ENCODE peak calls at places on chromosomes 5 and 9, in five cellular contexts. One of them, this sample, is unnamed.

GRCh38 chr9:29212590-29213373 is 1639.5 kb upstream of the C9orf72 start:
- DNase-seq in cardiac muscle cell: no peak
- DNase-seq in AG09309: no peak
- DNase-seq in IMR-90: no peak
- DNase-seq in GM06990: no peak
- DNase-seq in this sample: no peak

GRCh38 chr9:92444841-92445240 is 20.6 kb upstream of the OMD start:
- DNase-seq in cardiac muscle cell: no peak
- DNase-seq in AG09309: no peak
- DNase-seq in IMR-90: no peak
- DNase-seq in GM06990: no peak
- DNase-seq in this sample: no peak

GRCh38 chr5:167953151-167953788 is 338.2 kb upstream of the WWC1 start:
- DNase-seq in AG09309: no peak
- DNase-seq in cardiac muscle cell: no peak
- DNase-seq in GM06990: no peak
- DNase-seq in IMR-90: no peak
- DNase-seq in this sample: no peak

GRCh38 chr5:1930880-1931589 is 48.3 kb upstream of the IRX4 start:
- DNase-seq in IMR-90: no peak
- DNase-seq in GM06990: no peak
- DNase-seq in AG09309: no peak
- DNase-seq in cardiac muscle cell: peak
- DNase-seq in this sample: no peak

GRCh38 chr5:116428966-116429365 is 145.7 kb downstream of the SEMA6A start:
- DNase-seq in GM06990: no peak
- DNase-seq in cardiac muscle cell: no peak
- DNase-seq in AG09309: no peak
- DNase-seq in IMR-90: no peak
- DNase-seq in this sample: no peak

GRCh38 chr9:120532475-120532874 is 47.5 kb downstream of the CDK5RAP2 start:
- DNase-seq in AG09309: no peak
- DNase-seq in IMR-90: no peak
- DNase-seq in GM06990: no peak
- DNase-seq in cardiac muscle cell: peak
- DNase-seq in this sample: peak

GRCh38 chr5:62588668-62589067 is 10.0 kb downstream of the LRRC70 start:
- DNase-seq in GM06990: no peak
- DNase-seq in IMR-90: no peak
- DNase-seq in AG09309: no peak
- DNase-seq in cardiac muscle cell: no peak
- DNase-seq in this sample: no peak

GRCh38 chr5:75510417-75510835 is 1.0 kb downstream of the CERT1 start:
- DNase-seq in GM06990: no peak
- DNase-seq in AG09309: no peak
- DNase-seq in cardiac muscle cell: peak
- DNase-seq in IMR-90: peak
- DNase-seq in this sample: peak

GRCh38 chr5:138282918-138283742 is 8.7 kb upstream of the GFRA3 start:
- DNase-seq in AG09309: peak
- DNase-seq in GM06990: no peak
- DNase-seq in IMR-90: peak
- DNase-seq in cardiac muscle cell: peak
- DNase-seq in this sample: peak

GRCh38 chr9:19336166-19336565 is 43.9 kb downstream of the RPS6 start:
- DNase-seq in AG09309: no peak
- DNase-seq in cardiac muscle cell: no peak
- DNase-seq in GM06990: no peak
- DNase-seq in IMR-90: no peak
- DNase-seq in this sample: no peak

GRCh38 chr9:90460220-90460619 is 182.4 kb downstream of the DIRAS2 start:
- DNase-seq in GM06990: no peak
- DNase-seq in IMR-90: no peak
- DNase-seq in AG09309: no peak
- DNase-seq in cardiac muscle cell: no peak
- DNase-seq in this sample: no peak

GRCh38 chr9:6215562-6215961 is at the start of gene IL33:
- DNase-seq in GM06990: no peak
- DNase-seq in AG09309: no peak
- DNase-seq in IMR-90: no peak
- DNase-seq in cardiac muscle cell: peak
- DNase-seq in this sample: no peak

GRCh38 chr9:123157216-123157615 is 111.2 kb downstream of the STRBP start:
- DNase-seq in AG09309: no peak
- DNase-seq in GM06990: no peak
- DNase-seq in cardiac muscle cell: peak
- DNase-seq in IMR-90: peak
- DNase-seq in this sample: peak

GRCh38 chr9:80292231-80292630 is 720.5 kb downstream of the TLE4 start:
- DNase-seq in GM06990: no peak
- DNase-seq in cardiac muscle cell: no peak
- DNase-seq in AG09309: no peak
- DNase-seq in IMR-90: no peak
- DNase-seq in this sample: no peak

GRCh38 chr9:110969971-110970381 is 68.3 kb downstream of the LPAR1 start:
- DNase-seq in AG09309: peak
- DNase-seq in IMR-90: peak
- DNase-seq in GM06990: no peak
- DNase-seq in cardiac muscle cell: peak
- DNase-seq in this sample: peak

GRCh38 chr5:159459951-159460538 is 129.8 kb upstream of the IL12B start:
- DNase-seq in AG09309: no peak
- DNase-seq in IMR-90: peak
- DNase-seq in GM06990: peak
- DNase-seq in cardiac muscle cell: no peak
- DNase-seq in this sample: peak

GRCh38 chr5:107772418-107773310 is 101.9 kb upstream of the EFNA5 start:
- DNase-seq in AG09309: no peak
- DNase-seq in GM06990: no peak
- DNase-seq in IMR-90: no peak
- DNase-seq in cardiac muscle cell: no peak
- DNase-seq in this sample: no peak

GRCh38 chr5:118405650-118406061 is 582.7 kb downstream of the DTWD2 start:
- DNase-seq in AG09309: no peak
- DNase-seq in GM06990: no peak
- DNase-seq in cardiac muscle cell: no peak
- DNase-seq in IMR-90: no peak
- DNase-seq in this sample: peak

GRCh38 chr9:136644593-136645342 is 17.9 kb upstream of the EGFL7 start:
- DNase-seq in cardiac muscle cell: peak
- DNase-seq in IMR-90: peak
- DNase-seq in GM06990: peak
- DNase-seq in AG09309: no peak
- DNase-seq in this sample: no peak

GRCh38 chr9:105452185-105452584 is 4.4 kb downstream of the FSD1L start:
- DNase-seq in AG09309: no peak
- DNase-seq in GM06990: no peak
- DNase-seq in IMR-90: no peak
- DNase-seq in cardiac muscle cell: no peak
- DNase-seq in this sample: no peak

DNA sequence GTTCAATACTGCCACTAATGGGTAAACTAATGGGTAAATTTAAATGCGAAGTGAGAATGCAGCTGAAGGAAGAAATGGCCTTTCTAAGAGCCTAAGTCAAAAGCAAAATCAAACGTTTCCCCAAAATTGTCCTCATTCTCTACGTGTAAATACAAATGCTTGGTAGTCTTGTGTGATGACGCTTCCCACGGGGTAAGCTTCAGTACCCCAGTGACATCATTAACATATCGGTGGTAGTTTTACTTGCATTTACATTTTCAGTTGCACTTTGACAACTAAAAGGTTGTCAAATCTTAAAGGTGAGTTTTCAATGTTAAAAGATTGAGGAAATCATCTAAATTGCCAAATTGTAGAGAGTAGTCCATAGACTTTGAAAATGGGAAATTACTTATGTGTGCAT is 550.7 kb upstream of the CCNG1 start:
- DNase-seq in AG09309: no peak
- DNase-seq in IMR-90: no peak
- DNase-seq in cardiac muscle cell: no peak
- DNase-seq in GM06990: no peak
- DNase-seq in this sample: no peak
- H3K4me3 ChIP-seq in AG09309: no peak
- H3K4me3 ChIP-seq in IMR-90: no peak
- H3K4me3 ChIP-seq in cardiac muscle cell: no peak
- H3K4me3 ChIP-seq in GM06990: no peak
- H3K4me3 ChIP-seq in this sample: no peak

GRCh38 chr5:111072949-111073682 is 1.6 kb downstream of the TSLP start:
- DNase-seq in AG09309: no peak
- DNase-seq in GM06990: peak
- DNase-seq in IMR-90: peak
- DNase-seq in cardiac muscle cell: peak
- DNase-seq in this sample: no peak

GRCh38 chr5:111071413-111071812 is at the start of gene TSLP:
- DNase-seq in AG09309: no peak
- DNase-seq in GM06990: no peak
- DNase-seq in IMR-90: no peak
- DNase-seq in cardiac muscle cell: no peak
- DNase-seq in this sample: no peak

GRCh38 chr5:111070272-111071134 is 1.0 kb upstream of the TSLP start:
- DNase-seq in cardiac muscle cell: peak
- DNase-seq in IMR-90: no peak
- DNase-seq in AG09309: no peak
- DNase-seq in GM06990: no peak
- DNase-seq in this sample: no peak

GRCh38 chr5:111068208-111068607 is 3.3 kb upstream of the TSLP start:
- DNase-seq in IMR-90: peak
- DNase-seq in cardiac muscle cell: peak
- DNase-seq in GM06990: no peak
- DNase-seq in AG09309: no peak
- DNase-seq in this sample: peak

DNA sequence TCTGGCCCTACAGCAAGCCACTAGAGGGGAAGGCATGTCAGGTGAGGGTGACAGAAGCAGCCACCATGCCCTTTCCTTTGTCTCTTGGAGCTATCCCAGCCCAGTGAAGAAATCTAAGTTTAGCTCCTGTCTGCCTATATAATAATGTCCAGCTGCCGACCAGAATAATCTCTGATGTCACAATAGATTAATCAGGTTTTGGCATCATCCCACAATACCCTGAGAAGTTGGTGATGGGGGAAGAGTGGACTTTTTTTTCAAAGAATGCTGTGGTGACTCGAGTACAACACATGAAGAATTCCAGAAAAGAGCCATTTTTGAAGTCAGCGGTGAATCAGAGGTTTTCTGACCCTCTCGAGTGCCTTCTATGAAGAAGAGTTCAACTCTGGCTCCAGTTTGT is 1.7 kb upstream of the TSLP start:
- DNase-seq in AG09309: peak
- DNase-seq in GM06990: no peak
- DNase-seq in IMR-90: peak
- DNase-seq in cardiac muscle cell: peak
- DNase-seq in this sample: peak
- H3K4me3 ChIP-seq in AG09309: no peak
- H3K4me3 ChIP-seq in GM06990: no peak
- H3K4me3 ChIP-seq in IMR-90: no peak
- H3K4me3 ChIP-seq in cardiac muscle cell: peak
- H3K4me3 ChIP-seq in this sample: no peak

GRCh38 chr5:17429353-17429752 is 68.7 kb upstream of the TAF11L2 start:
- DNase-seq in IMR-90: no peak
- DNase-seq in GM06990: no peak
- DNase-seq in cardiac muscle cell: no peak
- DNase-seq in AG09309: no peak
- DNase-seq in this sample: no peak

GRCh38 chr5:17432571-17432970 is 65.5 kb upstream of the TAF11L2 start:
- DNase-seq in IMR-90: no peak
- DNase-seq in cardiac muscle cell: no peak
- DNase-seq in GM06990: no peak
- DNase-seq in AG09309: no peak
- DNase-seq in this sample: no peak

GRCh38 chr5:17428176-17428800 is 69.7 kb upstream of the TAF11L2 start:
- DNase-seq in cardiac muscle cell: no peak
- DNase-seq in GM06990: no peak
- DNase-seq in IMR-90: no peak
- DNase-seq in AG09309: no peak
- DNase-seq in this sample: no peak

GRCh38 chr5:17434982-17435381 is 63.0 kb upstream of the TAF11L2 start:
- DNase-seq in cardiac muscle cell: no peak
- DNase-seq in IMR-90: no peak
- DNase-seq in AG09309: no peak
- DNase-seq in GM06990: no peak
- DNase-seq in this sample: no peak

DNA sequence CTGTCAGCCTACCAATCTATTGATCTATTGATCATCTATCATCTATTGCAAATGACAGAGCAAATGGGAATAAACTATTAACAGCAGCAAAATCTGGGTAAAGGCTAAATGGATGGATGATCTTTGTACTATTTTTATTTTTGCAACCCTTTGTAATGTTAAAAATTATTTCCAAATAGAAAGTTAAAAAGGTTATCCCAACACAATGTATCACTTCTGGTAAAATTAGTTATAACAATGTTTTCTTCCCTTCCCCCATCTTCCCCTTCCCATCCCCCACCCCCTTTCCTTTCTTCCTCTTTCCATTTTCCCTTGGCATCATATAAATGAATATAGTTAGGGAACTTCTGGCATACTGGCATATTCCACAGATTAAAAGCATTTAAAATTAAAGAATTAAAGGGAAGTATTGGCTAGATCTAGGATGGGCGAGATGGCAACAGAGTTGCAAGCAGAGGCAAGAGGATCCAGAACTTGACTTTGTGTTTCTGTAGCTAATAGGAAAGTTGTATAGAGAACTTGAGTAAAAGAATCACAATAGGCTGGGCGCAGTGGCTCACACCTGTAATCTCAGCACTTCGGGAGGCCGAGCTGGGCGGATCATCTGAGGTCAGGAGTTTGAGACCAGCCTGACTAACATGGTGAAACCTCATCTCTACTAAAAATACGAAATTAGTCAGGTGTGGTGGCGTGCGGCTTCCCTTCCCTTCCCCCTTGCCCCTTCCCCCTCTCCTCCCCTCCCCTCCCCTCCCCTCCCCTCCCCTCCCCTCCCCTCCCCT is 66.6 kb upstream of the TAF11L2 start:
- DNase-seq in GM06990: no peak
- DNase-seq in cardiac muscle cell: no peak
- DNase-seq in IMR-90: no peak
- DNase-seq in AG09309: no peak
- DNase-seq in this sample: no peak
- H3K4me3 ChIP-seq in GM06990: no peak
- H3K4me3 ChIP-seq in cardiac muscle cell: no peak
- H3K4me3 ChIP-seq in IMR-90: no peak
- H3K4me3 ChIP-seq in AG09309: no peak
- H3K4me3 ChIP-seq in this sample: no peak

GRCh38 chr5:140408750-140409241 is 7.2 kb downstream of the ANKHD1 start:
- DNase-seq in IMR-90: no peak
- DNase-seq in GM06990: no peak
- DNase-seq in cardiac muscle cell: no peak
- DNase-seq in AG09309: no peak
- DNase-seq in this sample: no peak
- H3K4me3 ChIP-seq in IMR-90: no peak
- H3K4me3 ChIP-seq in GM06990: no peak
- H3K4me3 ChIP-seq in cardiac muscle cell: no peak
- H3K4me3 ChIP-seq in AG09309: no peak
- H3K4me3 ChIP-seq in this sample: no peak